ENCODE peak calls at places on chromosomes 11 and 22, in four cellular contexts. One of them, this sample, is unnamed.
A peak's percentile ranks its signal among the peaks of the same experiment; 100 is the strongest.

GRCh38 chr11:111331711-111332479 is 33.5 kb downstream of the POU2AF3 start:
- DNase-seq in EH: peak; percentile 50
- DNase-seq in kidney glomerular epithelial cell: no peak
- DNase-seq in kidney tubule cell: peak; percentile 25
- DNase-seq in this sample: no peak

GRCh38 chr11:97883086-97883485 is 1137.7 kb upstream of the CNTN5 start:
- DNase-seq in EH: no peak
- DNase-seq in kidney glomerular epithelial cell: no peak
- DNase-seq in kidney tubule cell: no peak
- DNase-seq in this sample: no peak

GRCh38 chr11:1659478-1659877 is 29.9 kb downstream of the KRTAP5-5 start:
- DNase-seq in EH: no peak
- DNase-seq in kidney glomerular epithelial cell: no peak
- DNase-seq in kidney tubule cell: no peak
- DNase-seq in this sample: no peak

GRCh38 chr11:113935858-113936257 is 31.3 kb downstream of the HTR3B start:
- DNase-seq in EH: no peak
- DNase-seq in kidney glomerular epithelial cell: no peak
- DNase-seq in kidney tubule cell: no peak
- DNase-seq in this sample: no peak

GRCh38 chr11:57474751-57475115 is 14.4 kb downstream of the RTN4RL2 start:
- DNase-seq in EH: no peak
- DNase-seq in kidney glomerular epithelial cell: no peak
- DNase-seq in kidney tubule cell: no peak
- DNase-seq in this sample: no peak

GRCh38 chr11:69587454-69588081 is 53.4 kb upstream of the CCND1 start:
- DNase-seq in EH: peak; percentile 93
- DNase-seq in kidney glomerular epithelial cell: peak; percentile 39
- DNase-seq in kidney tubule cell: peak; percentile 97
- DNase-seq in this sample: peak; percentile 4

GRCh38 chr22:19012308-19012990 is 76.4 kb upstream of the PRODH start:
- DNase-seq in EH: no peak
- DNase-seq in kidney glomerular epithelial cell: no peak
- DNase-seq in kidney tubule cell: peak; percentile 18
- DNase-seq in this sample: no peak

GRCh38 chr11:121589946-121590537 is 137.3 kb upstream of the SORL1-AS1 start:
- DNase-seq in EH: no peak
- DNase-seq in kidney glomerular epithelial cell: no peak
- DNase-seq in kidney tubule cell: no peak
- DNase-seq in this sample: no peak

GRCh38 chr11:74826901-74827300 is 78.3 kb downstream of the RNF169 start:
- DNase-seq in EH: no peak
- DNase-seq in kidney glomerular epithelial cell: no peak
- DNase-seq in kidney tubule cell: no peak
- DNase-seq in this sample: no peak

GRCh38 chr22:46947516-46948260 is 185.2 kb downstream of the TBC1D22A start:
- DNase-seq in EH: no peak
- DNase-seq in kidney glomerular epithelial cell: no peak
- DNase-seq in kidney tubule cell: no peak
- DNase-seq in this sample: no peak